ENCODE peak calls at places on chromosomes 5 and 9, in six cellular contexts. One of them, this sample, is unnamed.

GRCh38 chr5:167284491-167284890 is 1007.0 kb upstream of the WWC1 start:
- DNase-seq in ureter: no peak
- DNase-seq in stimulated activated CD8-positive, alpha-beta memory T cell treated with anti-CD3 and anti-CD28 coated beads, Interleukin-4, amount 100 ng/mL, for 1 hour: no peak
- DNase-seq in prostate gland: no peak
- DNase-seq in RWPE1: peak
- DNase-seq in NCI-H2029: no peak
- DNase-seq in this sample: no peak

GRCh38 chr5:21895766-21896165 is 957.4 kb downstream of the CDH12 start:
- DNase-seq in ureter: no peak
- DNase-seq in stimulated activated CD8-positive, alpha-beta memory T cell treated with anti-CD3 and anti-CD28 coated beads, Interleukin-4, amount 100 ng/mL, for 1 hour: no peak
- DNase-seq in prostate gland: no peak
- DNase-seq in RWPE1: no peak
- DNase-seq in NCI-H2029: no peak
- DNase-seq in this sample: no peak

GRCh38 chr9:89776795-89777194 is 172.0 kb downstream of the GADD45G start:
- DNase-seq in ureter: no peak
- DNase-seq in stimulated activated CD8-positive, alpha-beta memory T cell treated with anti-CD3 and anti-CD28 coated beads, Interleukin-4, amount 100 ng/mL, for 1 hour: no peak
- DNase-seq in prostate gland: no peak
- DNase-seq in RWPE1: no peak
- DNase-seq in NCI-H2029: no peak
- DNase-seq in this sample: no peak

GRCh38 chr5:8750100-8750499 is 795.8 kb downstream of the SEMA5A start:
- DNase-seq in ureter: no peak
- DNase-seq in stimulated activated CD8-positive, alpha-beta memory T cell treated with anti-CD3 and anti-CD28 coated beads, Interleukin-4, amount 100 ng/mL, for 1 hour: no peak
- DNase-seq in prostate gland: no peak
- DNase-seq in RWPE1: no peak
- DNase-seq in NCI-H2029: no peak
- DNase-seq in this sample: no peak

GRCh38 chr5:18772475-18772874 is 1138.2 kb downstream of the TAF11L14 start:
- DNase-seq in ureter: no peak
- DNase-seq in stimulated activated CD8-positive, alpha-beta memory T cell treated with anti-CD3 and anti-CD28 coated beads, Interleukin-4, amount 100 ng/mL, for 1 hour: no peak
- DNase-seq in prostate gland: no peak
- DNase-seq in RWPE1: peak
- DNase-seq in NCI-H2029: no peak
- DNase-seq in this sample: peak

GRCh38 chr5:170638051-170638450 is 134.2 kb downstream of the KCNIP1 start:
- DNase-seq in ureter: no peak
- DNase-seq in stimulated activated CD8-positive, alpha-beta memory T cell treated with anti-CD3 and anti-CD28 coated beads, Interleukin-4, amount 100 ng/mL, for 1 hour: no peak
- DNase-seq in prostate gland: no peak
- DNase-seq in RWPE1: no peak
- DNase-seq in NCI-H2029: no peak
- DNase-seq in this sample: no peak

GRCh38 chr5:103232393-103232999 is 26.1 kb upstream of the MACIR start:
- DNase-seq in ureter: no peak
- DNase-seq in stimulated activated CD8-positive, alpha-beta memory T cell treated with anti-CD3 and anti-CD28 coated beads, Interleukin-4, amount 100 ng/mL, for 1 hour: no peak
- DNase-seq in prostate gland: no peak
- DNase-seq in RWPE1: peak
- DNase-seq in NCI-H2029: peak
- DNase-seq in this sample: peak

GRCh38 chr5:97714426-97714825 is 531.4 kb upstream of the RIOK2 start:
- DNase-seq in ureter: no peak
- DNase-seq in stimulated activated CD8-positive, alpha-beta memory T cell treated with anti-CD3 and anti-CD28 coated beads, Interleukin-4, amount 100 ng/mL, for 1 hour: no peak
- DNase-seq in prostate gland: no peak
- DNase-seq in RWPE1: no peak
- DNase-seq in NCI-H2029: no peak
- DNase-seq in this sample: no peak

This sample was measured in HTR-8/SVneo.